ENCODE peak calls at places on chromosomes 5 and 9, in six cellular contexts. G, E, R, Z, Y and I are unnamed samples.
A peak's percentile ranks its signal among the peaks of the same experiment; 100 is the strongest.

GRCh38 chr9:38761334-38761733 is 41.4 kb upstream of the FAM240B start:
- DNase-seq in Y (no peak), R (no peak), G (no peak), E (no peak), Z (peak; percentile 9), I (no peak)

GRCh38 chr5:124596595-124597388 is 149.6 kb downstream of the ZNF608 start:
- DNase-seq in Z (peak; percentile 90), E (no peak), R (peak; percentile 86), Y (peak; percentile 45), G (no peak), I (no peak)

GRCh38 chr5:125655156-125655555 is 768.1 kb upstream of the GRAMD2B start:
- DNase-seq in Z (no peak), G (no peak), Y (no peak), R (no peak), E (no peak), I (peak; percentile 49)

GRCh38 chr5:120479066-120479465 is 15.0 kb downstream of the PRR16 start:
- DNase-seq in E (no peak), Y (no peak), Z (peak; percentile 49), G (no peak), R (peak; percentile 47), I (no peak)

GRCh38 chr5:157860898-157861894 is 2.3 kb upstream of the CLINT1 start:
- DNase-seq in Z (no peak), Y (no peak), E (no peak), R (no peak), G (no peak), I (no peak)

GRCh38 chr9:138024131-138024530 is 146.5 kb downstream of the CACNA1B start:
- DNase-seq in Y (no peak), G (no peak), E (peak; percentile 65), Z (no peak), R (no peak), I (no peak)

GRCh38 chr9:95807326-95807947 is 68.1 kb upstream of the ERCC6L2 start:
- DNase-seq in Z (peak; percentile 53), Y (no peak), E (no peak), R (no peak), G (no peak), I (no peak)

GRCh38 chr5:136133416-136134383 is 1.1 kb downstream of the SMAD5 start:
- DNase-seq in Y (peak; percentile 41), E (no peak), Z (peak; percentile 64), R (peak; percentile 54), G (peak; percentile 59), I (peak; percentile 44)

GRCh38 chr5:41857989-41858388 is 12.2 kb downstream of the OXCT1 start:
- DNase-seq in E (no peak), R (no peak), Y (no peak), G (no peak), Z (no peak), I (no peak)

GRCh38 chr5:31531543-31531887 is 378 bp downstream of the DROSHA start:
- DNase-seq in R (no peak), G (peak; percentile 41), Y (peak; percentile 11), Z (peak; percentile 16), E (peak; percentile 71), I (peak; percentile 45)

GRCh38 chr5:123125953-123126352 is 36.9 kb downstream of the PRDM6 start:
- DNase-seq in G (no peak), Y (peak; percentile 55), Z (peak; percentile 64), E (no peak), R (peak; percentile 43), I (no peak)

GRCh38 chr5:21236896-21237830 is 1249.2 kb upstream of the CDH18 start:
- DNase-seq in E (no peak), G (no peak), Z (peak; percentile 64), Y (peak; percentile 42), R (peak; percentile 19), I (peak; percentile 26)

GRCh38 chr9:73810585-73811215 is 659.0 kb downstream of the ANXA1 start:
- DNase-seq in G (no peak), R (no peak), Z (peak; percentile 85), Y (no peak), E (no peak), I (no peak)

GRCh38 chr9:8652282-8652681 is 852.7 kb upstream of the DMAC1 start:
- DNase-seq in E (no peak), Y (no peak), G (no peak), R (no peak), Z (no peak), I (peak; percentile 43)

GRCh38 chr5:175415303-175415702 is 28.7 kb downstream of the DRD1 start:
- DNase-seq in Z (no peak), E (no peak), Y (no peak), R (no peak), G (no peak), I (no peak)

GRCh38 chr9:72412483-72413040 is 47.6 kb upstream of the ZFAND5 start:
- DNase-seq in Y (no peak), R (no peak), G (no peak), Z (no peak), E (no peak), I (no peak)

GRCh38 chr9:27505744-27506161 is 18.3 kb upstream of the IFNK start:
- DNase-seq in Z (peak; percentile 54), E (no peak), R (no peak), Y (no peak), G (no peak), I (no peak)

GRCh38 chr5:132293992-132294727 is at the start of gene SLC22A4:
- DNase-seq in E (peak; percentile 98), G (peak; percentile 98), Y (peak; percentile 67), R (peak; percentile 94), Z (peak; percentile 96), I (peak; percentile 90)

GRCh38 chr9:74953235-74953741 is 576 bp upstream of the C9orf40 start:
- DNase-seq in G (no peak), R (peak; percentile 12), Y (no peak), E (no peak), Z (peak; percentile 10), I (peak; percentile 8)

GRCh38 chr9:124214596-124215550 is 42.9 kb upstream of the NEK6 start:
- DNase-seq in Z (no peak), G (no peak), Y (no peak), E (no peak), R (no peak), I (no peak)

GRCh38 chr9:128160603-128160987 is 530 bp downstream of the BBLN start:
- DNase-seq in R (peak; percentile 13), E (no peak), Y (no peak), G (no peak), Z (no peak), I (peak; percentile 50)

GRCh38 chr9:128244443-128245226 is 31.2 kb downstream of the GOLGA2 start:
- DNase-seq in Z (peak; percentile 78), R (peak; percentile 92), Y (peak; percentile 47), G (peak; percentile 89), E (peak; percentile 86), I (no peak)

GRCh38 chr5:17037751-17038150 is 101.7 kb upstream of the MYO10 start:
- DNase-seq in G (no peak), Z (peak; percentile 54), Y (no peak), R (peak; percentile 45), E (no peak), I (no peak)

GRCh38 chr5:179880066-179880650 is 21.5 kb upstream of the MRNIP start:
- DNase-seq in G (no peak), Y (no peak), R (no peak), Z (no peak), E (peak; percentile 36), I (no peak)

GRCh38 chr5:141100243-141100805 is at the start of gene PCDHB3:
- DNase-seq in Z (peak; percentile 5), G (peak; percentile 68), Y (peak; percentile 23), E (peak; percentile 64), R (peak; percentile 65), I (peak; percentile 50)

GRCh38 chr5:89844548-89844947 is 565.0 kb downstream of the CETN3 start:
- DNase-seq in Y (no peak), Z (no peak), R (no peak), E (no peak), G (no peak), I (no peak)

GRCh38 chr5:26282190-26282589 is 756.2 kb downstream of the CDH9 start:
- DNase-seq in E (no peak), Y (no peak), R (no peak), G (no peak), Z (no peak), I (no peak)

GRCh38 chr5:174910245-174910737 is 185.9 kb downstream of the MSX2 start:
- DNase-seq in Y (peak; percentile 20), E (peak; percentile 74), Z (peak; percentile 40), G (peak; percentile 79), R (peak; percentile 58), I (peak; percentile 80)

GRCh38 chr5:151451626-151452520 is 4.5 kb downstream of the SLC36A1 start:
- DNase-seq in G (no peak), Z (peak; percentile 61), Y (peak; percentile 12), E (no peak), R (peak; percentile 35), I (no peak)

GRCh38 chr5:90434116-90434714 is 24.7 kb upstream of the CETN3 start:
- DNase-seq in E (no peak), G (peak; percentile 72), Y (no peak), R (peak; percentile 40), Z (peak; percentile 47), I (peak; percentile 74)